ENCODE peak calls at places on chromosomes 4 and X, in seven cellular contexts. V, L, N, H, B, W and Q are unnamed samples.

GRCh38 chr4:169272265-169272886 is 1.6 kb upstream of the SH3RF1 start:
- DNase-seq in V (peak; percentile 86), L (peak; percentile 58), N (no peak), H (no peak), B (no peak), W (no peak), Q (no peak)

GRCh38 chrX:141183000-141183399 is 6.1 kb upstream of the LDOC1 start:
- DNase-seq in V (no peak), L (no peak), N (no peak), H (no peak), B (no peak), W (no peak), Q (no peak)

GRCh38 chr4:76562161-76562560 is 127.1 kb downstream of the SHROOM3 start:
- DNase-seq in V (peak; percentile 79), L (peak; percentile 69), N (no peak), H (no peak), B (no peak), W (no peak), Q (no peak)

GRCh38 chr4:137471895-137472294 is 60.4 kb downstream of the PCDH18 start:
- DNase-seq in V (peak; percentile 73), L (peak; percentile 79), N (no peak), H (no peak), B (no peak), W (no peak), Q (peak; percentile 66)

GRCh38 chr4:87058272-87059073 is 123.7 kb downstream of the AFF1 start:
- DNase-seq in V (peak; percentile 51), L (peak; percentile 73), N (no peak), H (no peak), B (peak; percentile 60), W (no peak), Q (no peak)

GRCh38 chr4:16449381-16449780 is 223.1 kb upstream of the TAPT1 start:
- DNase-seq in V (no peak), L (no peak), N (no peak), H (no peak), B (no peak), W (no peak), Q (no peak)

GRCh38 chr4:168955674-168956073 is 54.4 kb downstream of the CBR4 start:
- DNase-seq in V (no peak), L (peak; percentile 13), N (no peak), H (no peak), B (no peak), W (no peak), Q (no peak)

GRCh38 chr4:95265814-95266740 is 282.7 kb downstream of the UNC5C start:
- DNase-seq in V (peak; percentile 35), L (no peak), N (no peak), H (no peak), B (no peak), W (no peak), Q (no peak)

GRCh38 chr4:16045687-16046086 is 38.1 kb downstream of the PROM1 start:
- DNase-seq in V (peak; percentile 15), L (no peak), N (no peak), H (no peak), B (no peak), W (no peak), Q (no peak)

GRCh38 chr4:38313999-38314561 is 349.9 kb upstream of the KLF3 start:
- DNase-seq in V (peak; percentile 67), L (peak; percentile 83), N (no peak), H (no peak), B (no peak), W (no peak), Q (no peak)